ENCODE peak calls at places on chromosomes 3 and 15, in six cellular contexts. L is GM13977, P is kidney epithelial cell, R is heart left ventricle, T is RWPE2, Q is PC-3. G is an unnamed sample.

GRCh38 chr3:108125550-108126071 is 34.8 kb upstream of the CD47 start:
- DNase-seq in L (no peak), P (no peak), R (no peak), T (no peak), Q (no peak), G (peak)

GRCh38 chr15:29129903-29130302 is 139.7 kb downstream of the NSMCE3 start:
- DNase-seq in L (no peak), P (no peak), R (no peak), T (peak), Q (no peak), G (no peak)

GRCh38 chr3:113897373-113897777 is 50.4 kb upstream of the ZDHHC23 start:
- DNase-seq in L (no peak), P (no peak), R (no peak), T (no peak), Q (peak), G (no peak)

GRCh38 chr15:57440167-57440566 is 63.9 kb downstream of the CGNL1 start:
- DNase-seq in L (no peak), P (no peak), R (no peak), T (no peak), Q (no peak), G (no peak)

GRCh38 chr3:62607287-62608029 is 234.1 kb upstream of the FEZF2 start:
- DNase-seq in L (no peak), P (peak), R (peak), T (no peak), Q (peak), G (no peak)

GRCh38 chr3:128260275-128260674 is 107.0 kb downstream of the EEFSEC start:
- DNase-seq in L (no peak), P (no peak), R (no peak), T (no peak), Q (no peak), G (no peak)

GRCh38 chr3:52779411-52780297 is 2.3 kb downstream of the ITIH1 start:
- DNase-seq in L (peak), P (no peak), R (no peak), T (no peak), Q (no peak), G (peak)

GRCh38 chr3:168091299-168091852 is 4.3 kb downstream of the GOLIM4 start:
- DNase-seq in L (no peak), P (no peak), R (no peak), T (no peak), Q (no peak), G (no peak)

GRCh38 chr15:99438691-99439523 is 126.9 kb upstream of the MEF2A start:
- DNase-seq in L (no peak), P (no peak), R (no peak), T (peak), Q (no peak), G (no peak)

GRCh38 chr3:30356901-30357753 is 249.3 kb upstream of the TGFBR2 start:
- DNase-seq in L (no peak), P (no peak), R (no peak), T (peak), Q (peak), G (no peak)

GRCh38 chr15:69086427-69087205 is 72.1 kb downstream of the NOX5 start:
- DNase-seq in L (no peak), P (no peak), R (no peak), T (no peak), Q (no peak), G (no peak)

GRCh38 chr3:24069045-24069444 is 124.0 kb downstream of the NR1D2 start:
- DNase-seq in L (no peak), P (no peak), R (peak), T (no peak), Q (peak), G (no peak)

GRCh38 chr3:7112523-7113056 is 251.7 kb downstream of the GRM7 start:
- DNase-seq in L (no peak), P (peak), R (no peak), T (no peak), Q (no peak), G (no peak)

GRCh38 chr3:40071683-40072238 is 237.7 kb upstream of the EIF1B start:
- DNase-seq in L (no peak), P (no peak), R (no peak), T (no peak), Q (no peak), G (no peak)

DNA sequence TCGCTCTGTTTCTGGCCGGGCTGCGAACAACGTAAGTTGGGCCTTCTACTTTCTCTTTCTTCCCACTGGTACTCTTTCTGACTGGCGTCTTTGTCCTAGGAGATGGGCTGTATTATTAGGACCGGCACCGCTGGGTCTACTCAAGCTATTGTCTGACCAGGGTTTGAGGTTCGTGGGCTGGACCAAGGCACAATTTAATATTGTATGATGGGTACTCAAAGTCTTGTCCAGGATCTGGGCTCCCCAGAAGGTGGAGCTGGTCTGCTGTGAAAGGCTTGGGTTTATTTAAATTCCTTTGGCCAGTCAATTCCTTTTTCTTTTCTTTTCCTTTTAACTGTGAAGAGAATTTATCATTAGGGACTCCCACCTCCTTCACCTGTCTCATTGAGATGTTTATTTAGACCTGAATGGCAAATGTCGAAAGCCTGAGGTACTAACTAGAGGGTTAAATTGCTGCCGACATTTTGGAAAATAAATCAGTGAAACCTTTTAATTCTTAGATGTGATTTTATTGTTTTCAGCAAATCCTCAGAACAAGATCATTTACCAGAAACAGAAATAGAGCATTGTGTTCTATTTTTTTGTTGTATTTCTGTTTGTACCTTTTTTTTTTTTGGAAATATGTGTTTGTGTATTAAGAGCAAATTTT is 410 bp downstream of the LRRC49 start:
- DNase-seq in L (no peak), P (no peak), R (peak), T (peak), Q (peak), G (peak)
- TF ChIP-seq CTCF in L (peak), P (peak), R (peak), T (peak), Q (peak), G (peak)

DNA sequence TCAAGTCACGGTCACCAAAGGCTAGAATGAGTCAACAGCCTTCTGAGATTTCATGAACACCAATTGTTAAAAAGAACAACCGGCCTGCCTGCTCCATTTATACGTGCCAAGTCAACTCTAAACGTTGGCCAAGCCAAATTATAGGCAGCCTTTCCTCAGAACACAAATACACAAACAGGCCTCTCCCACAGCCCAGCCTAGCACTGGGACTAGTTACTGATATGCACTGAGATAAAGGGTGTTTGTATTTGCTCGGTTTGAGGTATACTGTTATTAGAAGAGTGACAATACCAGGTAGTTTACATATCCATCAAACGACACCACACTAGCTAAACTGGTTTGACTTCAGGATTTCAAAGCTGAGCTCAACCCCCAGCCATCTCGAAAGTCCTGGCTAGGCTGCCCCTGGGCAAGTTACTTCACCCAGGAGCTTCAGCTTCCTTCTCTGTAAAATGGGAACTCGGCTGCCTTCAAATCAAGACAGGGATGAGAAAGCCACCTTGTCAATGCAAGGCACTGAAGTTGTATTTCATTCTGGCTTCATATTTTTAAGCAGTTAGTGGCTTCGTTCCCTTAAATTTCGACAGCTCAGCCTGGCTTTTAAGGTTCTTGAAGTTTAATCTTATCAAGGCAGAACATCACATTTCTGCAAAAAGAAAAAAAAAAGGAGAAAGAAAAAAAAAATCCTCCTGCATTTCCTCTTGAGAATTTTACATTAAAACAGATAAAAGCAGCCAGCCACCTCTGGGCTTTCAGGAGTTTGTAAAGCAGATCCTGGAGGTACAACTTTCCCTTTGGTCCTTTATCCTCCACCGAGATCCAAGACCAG is 4.0 kb downstream of the TLE3 start:
- DNase-seq in L (no peak), P (no peak), R (no peak), T (no peak), Q (peak), G (peak)
- TF ChIP-seq CTCF in L (no peak), P (no peak), R (no peak), T (no peak), Q (no peak), G (no peak)

GRCh38 chr15:31571676-31572075 is 245.0 kb downstream of the KLF13 start:
- DNase-seq in L (no peak), P (no peak), R (no peak), T (no peak), Q (peak), G (no peak)
- TF ChIP-seq CTCF in L (no peak), P (no peak), R (peak), T (peak), Q (peak), G (no peak)

DNA sequence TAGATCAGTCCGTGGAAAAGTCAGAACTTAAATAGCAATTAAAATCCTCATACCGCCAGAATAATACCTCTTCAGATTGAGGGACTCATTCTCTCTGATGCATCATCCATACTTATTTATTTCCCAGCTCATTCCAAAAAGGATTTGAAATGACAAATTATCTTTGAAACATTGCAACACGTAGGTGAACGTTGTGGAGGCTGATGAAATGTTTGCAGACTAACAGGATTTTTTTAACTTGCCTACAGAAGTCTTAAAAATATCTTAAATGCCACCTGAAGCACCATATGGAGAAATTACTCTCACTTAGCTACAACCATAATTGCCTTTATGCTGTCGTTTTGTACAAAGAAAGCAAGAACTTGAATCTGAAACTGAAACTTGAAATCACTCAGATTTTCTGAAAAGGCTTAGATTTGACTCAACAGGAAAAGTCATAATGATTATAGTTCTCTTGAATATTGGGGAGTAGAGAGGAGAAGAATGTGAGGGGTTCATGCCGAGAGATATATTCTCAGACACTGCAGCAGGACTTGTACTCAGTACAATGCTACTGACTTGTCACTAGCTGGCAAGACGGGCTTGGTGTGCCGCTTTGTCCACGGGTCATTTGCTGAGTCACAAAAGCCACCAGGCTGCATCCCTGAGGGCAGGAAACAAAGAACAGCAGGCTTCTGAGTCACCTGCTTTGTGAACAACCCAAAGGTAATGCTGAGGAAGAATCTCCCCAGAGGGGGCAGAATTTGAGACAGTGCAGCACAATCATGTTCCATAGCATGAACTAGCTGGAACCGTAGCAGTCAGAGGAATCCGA is 7.1 kb upstream of the FMN1 start:
- DNase-seq in L (peak), P (peak), R (peak), T (peak), Q (peak), G (peak)
- TF ChIP-seq CTCF in L (no peak), P (peak), R (no peak), T (peak), Q (peak), G (no peak)

GRCh38 chr3:1103525-1103924 is 10.7 kb downstream of the CNTN6 start:
- DNase-seq in L (no peak), P (no peak), R (no peak), T (no peak), Q (no peak), G (no peak)
- TF ChIP-seq CTCF in L (no peak), P (peak), R (no peak), T (peak), Q (peak), G (no peak)

GRCh38 chr3:14927308-14927707 is 20.1 kb upstream of the NR2C2 start:
- DNase-seq in L (no peak), P (no peak), R (no peak), T (no peak), Q (no peak), G (no peak)
- TF ChIP-seq CTCF in L (no peak), P (no peak), R (no peak), T (no peak), Q (no peak), G (no peak)

GRCh38 chr3:143629726-143630125 is 218.5 kb downstream of the SLC9A9 start:
- DNase-seq in L (no peak), P (no peak), R (no peak), T (no peak), Q (no peak), G (no peak)

GRCh38 chr3:143634991-143635390 is 213.3 kb downstream of the SLC9A9 start:
- DNase-seq in L (no peak), P (no peak), R (no peak), T (peak), Q (no peak), G (no peak)

GRCh38 chr3:143633816-143634215 is 214.5 kb downstream of the SLC9A9 start:
- DNase-seq in L (no peak), P (no peak), R (no peak), T (no peak), Q (no peak), G (no peak)

GRCh38 chr3:143637133-143637532 is 211.1 kb downstream of the SLC9A9 start:
- DNase-seq in L (no peak), P (no peak), R (no peak), T (no peak), Q (no peak), G (no peak)

GRCh38 chr3:143634427-143634826 is 213.8 kb downstream of the SLC9A9 start:
- DNase-seq in L (no peak), P (no peak), R (no peak), T (no peak), Q (no peak), G (no peak)
- TF ChIP-seq CTCF in L (no peak), P (no peak), R (no peak), T (no peak), Q (no peak), G (no peak)

GRCh38 chr3:9914011-9914410 is 2.9 kb upstream of the IL17RC start:
- DNase-seq in L (no peak), P (no peak), R (no peak), T (no peak), Q (peak), G (no peak)

GRCh38 chr3:9916734-9917680 is at the start of gene IL17RC:
- DNase-seq in L (no peak), P (peak), R (peak), T (peak), Q (peak), G (peak)

GRCh38 chr3:9916346-9916733 is 558 bp upstream of the IL17RC start:
- DNase-seq in L (no peak), P (no peak), R (no peak), T (peak), Q (peak), G (no peak)

GRCh38 chr3:9914559-9915251 is 2.2 kb upstream of the IL17RC start:
- DNase-seq in L (peak), P (no peak), R (no peak), T (no peak), Q (no peak), G (peak)

GRCh38 chr3:9915252-9916141 is 1.4 kb upstream of the IL17RC start:
- DNase-seq in L (peak), P (no peak), R (peak), T (no peak), Q (peak), G (peak)
- TF ChIP-seq CTCF in L (peak), P (peak), R (peak), T (no peak), Q (peak), G (no peak)

GRCh38 chr3:35968223-35968622 is 328.9 kb downstream of the ARPP21 start:
- DNase-seq in L (no peak), P (no peak), R (no peak), T (no peak), Q (no peak), G (no peak)
- TF ChIP-seq CTCF in L (no peak), P (no peak), R (no peak), T (no peak), Q (no peak), G (no peak)